ENCODE peak calls at places on chromosomes 5 and 9, in seven cellular contexts. One of them, this sample, is unnamed.

GRCh38 chr9:78811562-78812276 is 514.8 kb downstream of the PSAT1 start:
- DNase-seq in IMR-90: peak
- DNase-seq in fibroblast of the aortic adventitia: no peak
- DNase-seq in RPMI8226: no peak
- DNase-seq in H54: peak
- DNase-seq in kidney: no peak
- DNase-seq in GM19239: no peak
- DNase-seq in this sample: no peak

GRCh38 chr5:127515693-127516440 is 1.6 kb upstream of the PRRC1 start:
- DNase-seq in fibroblast of the aortic adventitia: no peak
- DNase-seq in IMR-90: no peak
- DNase-seq in kidney: no peak
- DNase-seq in GM19239: no peak
- DNase-seq in RPMI8226: no peak
- DNase-seq in H54: no peak
- DNase-seq in this sample: no peak

GRCh38 chr9:138051586-138052321 is 174.2 kb downstream of the CACNA1B start:
- DNase-seq in H54: no peak
- DNase-seq in IMR-90: no peak
- DNase-seq in fibroblast of the aortic adventitia: no peak
- DNase-seq in RPMI8226: no peak
- DNase-seq in kidney: peak
- DNase-seq in GM19239: no peak
- DNase-seq in this sample: no peak

GRCh38 chr9:123942542-123942941 is 12.6 kb upstream of the DENND1A start:
- DNase-seq in GM19239: no peak
- DNase-seq in H54: no peak
- DNase-seq in IMR-90: no peak
- DNase-seq in kidney: peak
- DNase-seq in RPMI8226: no peak
- DNase-seq in fibroblast of the aortic adventitia: no peak
- DNase-seq in this sample: no peak

GRCh38 chr9:121985792-121986494 is 107.2 kb downstream of the TTLL11 start:
- DNase-seq in H54: no peak
- DNase-seq in IMR-90: no peak
- DNase-seq in RPMI8226: no peak
- DNase-seq in GM19239: no peak
- DNase-seq in fibroblast of the aortic adventitia: peak
- DNase-seq in kidney: peak
- DNase-seq in this sample: no peak

GRCh38 chr9:96394832-96395496 is 11.5 kb upstream of the SLC35D2 start:
- DNase-seq in fibroblast of the aortic adventitia: no peak
- DNase-seq in H54: no peak
- DNase-seq in RPMI8226: no peak
- DNase-seq in IMR-90: no peak
- DNase-seq in GM19239: no peak
- DNase-seq in kidney: no peak
- DNase-seq in this sample: no peak

GRCh38 chr5:151758141-151758429 is 346 bp downstream of the ATOX1 start:
- DNase-seq in RPMI8226: peak
- DNase-seq in IMR-90: no peak
- DNase-seq in fibroblast of the aortic adventitia: no peak
- DNase-seq in kidney: no peak
- DNase-seq in H54: no peak
- DNase-seq in GM19239: no peak
- DNase-seq in this sample: no peak

GRCh38 chr5:74630387-74631087 is 10.0 kb downstream of the ENC1 start:
- DNase-seq in GM19239: no peak
- DNase-seq in H54: peak
- DNase-seq in fibroblast of the aortic adventitia: peak
- DNase-seq in IMR-90: peak
- DNase-seq in kidney: no peak
- DNase-seq in RPMI8226: no peak
- DNase-seq in this sample: peak

GRCh38 chr9:126893079-126893478 is 21.5 kb upstream of the RALGPS1 start:
- DNase-seq in RPMI8226: no peak
- DNase-seq in H54: no peak
- DNase-seq in IMR-90: no peak
- DNase-seq in GM19239: no peak
- DNase-seq in kidney: no peak
- DNase-seq in fibroblast of the aortic adventitia: no peak
- DNase-seq in this sample: no peak

GRCh38 chr5:170173227-170173626 is 59.6 kb upstream of the C5orf58 start:
- DNase-seq in kidney: no peak
- DNase-seq in IMR-90: peak
- DNase-seq in RPMI8226: no peak
- DNase-seq in H54: peak
- DNase-seq in GM19239: no peak
- DNase-seq in fibroblast of the aortic adventitia: peak
- DNase-seq in this sample: peak

GRCh38 chr5:175728885-175729828 is 71.3 kb downstream of the HRH2 start:
- DNase-seq in H54: no peak
- DNase-seq in IMR-90: no peak
- DNase-seq in fibroblast of the aortic adventitia: no peak
- DNase-seq in kidney: peak
- DNase-seq in GM19239: no peak
- DNase-seq in RPMI8226: peak
- DNase-seq in this sample: no peak

GRCh38 chr5:173714551-173715428 is 98.3 kb upstream of the BOD1 start:
- DNase-seq in IMR-90: peak
- DNase-seq in RPMI8226: peak
- DNase-seq in kidney: peak
- DNase-seq in fibroblast of the aortic adventitia: peak
- DNase-seq in GM19239: no peak
- DNase-seq in H54: peak
- DNase-seq in this sample: peak

GRCh38 chr9:98091735-98092632 is 27.0 kb downstream of the TRIM14 start:
- DNase-seq in fibroblast of the aortic adventitia: peak
- DNase-seq in kidney: no peak
- DNase-seq in RPMI8226: no peak
- DNase-seq in GM19239: no peak
- DNase-seq in IMR-90: peak
- DNase-seq in H54: no peak
- DNase-seq in this sample: no peak

GRCh38 chr9:79687131-79687447 is 115.3 kb downstream of the TLE4 start:
- DNase-seq in GM19239: no peak
- DNase-seq in IMR-90: no peak
- DNase-seq in fibroblast of the aortic adventitia: no peak
- DNase-seq in RPMI8226: no peak
- DNase-seq in H54: no peak
- DNase-seq in kidney: no peak
- DNase-seq in this sample: no peak

GRCh38 chr5:137630972-137631370 is 104.9 kb downstream of the KLHL3 start:
- DNase-seq in RPMI8226: no peak
- DNase-seq in fibroblast of the aortic adventitia: no peak
- DNase-seq in GM19239: no peak
- DNase-seq in IMR-90: peak
- DNase-seq in H54: no peak
- DNase-seq in kidney: no peak
- DNase-seq in this sample: no peak

GRCh38 chr5:81097733-81098132 is 135.4 kb upstream of the CKMT2 start:
- DNase-seq in RPMI8226: no peak
- DNase-seq in GM19239: no peak
- DNase-seq in kidney: no peak
- DNase-seq in IMR-90: peak
- DNase-seq in H54: no peak
- DNase-seq in fibroblast of the aortic adventitia: no peak
- DNase-seq in this sample: no peak

GRCh38 chr5:170225326-170226137 is 7.3 kb upstream of the C5orf58 start:
- DNase-seq in kidney: peak
- DNase-seq in IMR-90: peak
- DNase-seq in GM19239: peak
- DNase-seq in fibroblast of the aortic adventitia: peak
- DNase-seq in RPMI8226: peak
- DNase-seq in H54: peak
- DNase-seq in this sample: peak

GRCh38 chr9:68585034-68585761 is 44.5 kb upstream of the TMEM252 start:
- DNase-seq in RPMI8226: no peak
- DNase-seq in fibroblast of the aortic adventitia: no peak
- DNase-seq in GM19239: no peak
- DNase-seq in kidney: no peak
- DNase-seq in H54: no peak
- DNase-seq in IMR-90: no peak
- DNase-seq in this sample: no peak

GRCh38 chr9:82797539-82797938 is 265.4 kb downstream of the RASEF start:
- DNase-seq in GM19239: no peak
- DNase-seq in fibroblast of the aortic adventitia: no peak
- DNase-seq in IMR-90: no peak
- DNase-seq in RPMI8226: no peak
- DNase-seq in kidney: peak
- DNase-seq in H54: no peak
- DNase-seq in this sample: no peak

GRCh38 chr9:27499481-27499880 is 24.6 kb upstream of the IFNK start:
- DNase-seq in IMR-90: no peak
- DNase-seq in H54: peak
- DNase-seq in fibroblast of the aortic adventitia: no peak
- DNase-seq in RPMI8226: no peak
- DNase-seq in kidney: no peak
- DNase-seq in GM19239: no peak
- DNase-seq in this sample: peak